ENCODE peak calls at places on chromosomes 11 and 22, in six cellular contexts. O, C, Z, H, J and R are unnamed samples.

GRCh38 chr22:46681010-46681409 is 57.0 kb downstream of the CERK start:
- DNase-seq in C (no peak), H (no peak), J (no peak), Z (no peak), O (no peak), R (no peak)

GRCh38 chr22:30763815-30764686 is 69.4 kb downstream of the OSBP2 start:
- DNase-seq in Z (peak), J (no peak), O (peak), C (peak), H (peak), R (peak)

GRCh38 chr11:65651589-65652510 is 10.9 kb downstream of the RELA start:
- DNase-seq in C (peak), O (no peak), Z (peak), J (peak), H (peak), R (no peak)

GRCh38 chr11:2804189-2804588 is 81.4 kb downstream of the CDKN1C start:
- DNase-seq in H (no peak), O (no peak), C (peak), J (peak), Z (no peak), R (no peak)

GRCh38 chr22:50691521-50691920 is 18.9 kb downstream of the SHANK3 start:
- DNase-seq in C (peak), H (no peak), J (no peak), O (peak), Z (peak), R (no peak)

GRCh38 chr22:23745780-23746179 is 5.1 kb downstream of the ZNF70 start:
- DNase-seq in H (no peak), O (no peak), J (no peak), C (peak), Z (no peak), R (no peak)

GRCh38 chr11:62664405-62665074 is 470 bp downstream of the C11orf98 start:
- DNase-seq in C (no peak), O (no peak), Z (peak), J (peak), H (peak), R (no peak)

GRCh38 chr22:50311606-50312351 is 4.3 kb upstream of the PLXNB2 start:
- DNase-seq in J (no peak), Z (no peak), O (no peak), C (no peak), H (no peak), R (no peak)

GRCh38 chr11:132746305-132746704 is 786.0 kb downstream of the OPCML start:
- DNase-seq in O (no peak), H (no peak), Z (no peak), J (no peak), C (no peak), R (no peak)

GRCh38 chr22:48595511-48595905 is 1232.2 kb downstream of the BRD1 start:
- DNase-seq in H (no peak), Z (no peak), O (no peak), C (no peak), J (no peak), R (no peak)

GRCh38 chr22:37716708-37717107 is 19.9 kb downstream of the TRIOBP start:
- DNase-seq in Z (no peak), C (no peak), H (peak), J (no peak), O (no peak), R (no peak)

GRCh38 chr11:79060534-79060933 is 380.3 kb downstream of the TENM4 start:
- DNase-seq in O (no peak), J (no peak), Z (no peak), H (no peak), C (no peak), R (no peak)

GRCh38 chr11:65851811-65852507 is 6.0 kb downstream of the CFL1 start:
- DNase-seq in Z (no peak), O (no peak), C (no peak), H (no peak), J (no peak), R (no peak)

DNA sequence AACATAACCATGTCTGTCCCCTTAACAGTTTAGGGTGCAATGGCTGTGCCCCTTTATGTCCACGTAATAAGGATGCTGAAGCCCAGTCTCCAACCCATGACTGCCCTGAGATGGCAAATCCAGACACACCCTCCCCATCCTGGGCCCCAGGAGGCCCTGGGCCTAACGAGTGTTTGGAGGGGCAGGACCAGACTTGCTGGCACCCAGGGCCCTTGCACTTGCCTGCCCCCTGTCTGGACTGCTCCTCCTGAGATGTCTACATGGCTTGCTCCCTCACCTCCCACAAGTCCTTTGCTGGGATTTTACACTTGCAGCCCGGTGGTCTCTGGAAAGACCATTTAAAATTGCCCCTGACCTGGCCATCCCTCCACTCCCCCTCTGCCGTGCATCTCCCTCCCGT is 132.2 kb upstream of the NECTIN1 start:
- DNase-seq in C (no peak), J (no peak), Z (no peak), H (peak), O (no peak), R (no peak)
- TF ChIP-seq CTCF in C (no peak), J (no peak), Z (no peak), H (no peak), O (no peak), R (no peak)

GRCh38 chr11:13355191-13355590 is 77.6 kb downstream of the BMAL1 start:
- DNase-seq in O (no peak), J (no peak), H (no peak), C (no peak), Z (no peak), R (no peak)

GRCh38 chr11:13352711-13353110 is 75.1 kb downstream of the BMAL1 start:
- DNase-seq in Z (no peak), O (no peak), H (no peak), J (no peak), C (no peak), R (no peak)

GRCh38 chr11:13354335-13354734 is 76.7 kb downstream of the BMAL1 start:
- DNase-seq in Z (peak), O (no peak), C (no peak), J (no peak), H (no peak), R (no peak)

GRCh38 chr11:13358871-13359270 is 81.3 kb downstream of the BMAL1 start:
- DNase-seq in J (no peak), Z (peak), H (no peak), O (no peak), C (no peak), R (peak)

GRCh38 chr11:13357232-13357631 is 79.6 kb downstream of the BMAL1 start:
- DNase-seq in Z (no peak), C (no peak), O (no peak), H (no peak), J (no peak), R (no peak)
- TF ChIP-seq CTCF in Z (no peak), C (no peak), O (no peak), H (no peak), J (no peak), R (no peak)

DNA sequence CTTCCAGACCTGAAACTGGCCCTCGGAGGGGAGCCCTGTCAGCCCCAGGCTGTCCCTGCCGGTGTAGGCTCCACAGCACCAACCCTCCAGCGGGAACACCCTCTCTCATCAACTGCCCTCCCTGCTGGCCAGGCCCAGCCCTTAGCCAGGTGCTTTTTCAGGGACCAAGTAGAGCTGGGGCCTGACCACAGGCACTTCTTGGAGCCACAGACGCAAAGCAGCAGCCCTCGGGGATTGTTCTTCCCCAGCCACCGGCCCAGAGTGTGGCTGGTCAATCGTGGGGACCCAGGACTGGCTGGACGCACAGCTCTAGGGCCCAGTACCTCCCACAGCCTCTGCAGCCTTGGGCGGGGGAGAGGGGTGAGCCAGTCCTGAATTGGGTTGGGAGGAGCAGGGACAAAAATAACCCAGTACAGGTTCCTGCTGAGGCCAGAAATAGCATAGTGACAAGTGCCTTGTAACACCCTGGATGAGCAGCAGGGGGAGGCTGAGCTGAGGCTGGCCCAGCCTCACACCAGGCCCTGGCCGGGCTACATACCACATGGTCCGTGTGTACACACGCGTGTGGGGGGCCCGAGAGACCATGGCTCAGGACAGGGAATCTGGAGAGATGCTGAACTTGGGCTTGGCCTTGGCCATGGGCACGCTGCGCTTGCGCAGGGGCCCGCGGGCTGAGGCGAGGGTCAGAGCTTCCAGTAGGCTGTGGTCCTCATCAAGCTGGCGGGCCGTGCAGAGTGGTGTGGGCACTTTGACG is 2.0 kb downstream of the KCNJ11 start:
- DNase-seq in J (peak), H (peak), Z (peak), C (no peak), O (peak), R (no peak)
- TF ChIP-seq CTCF in J (peak), H (no peak), Z (peak), C (peak), O (peak), R (peak)

DNA sequence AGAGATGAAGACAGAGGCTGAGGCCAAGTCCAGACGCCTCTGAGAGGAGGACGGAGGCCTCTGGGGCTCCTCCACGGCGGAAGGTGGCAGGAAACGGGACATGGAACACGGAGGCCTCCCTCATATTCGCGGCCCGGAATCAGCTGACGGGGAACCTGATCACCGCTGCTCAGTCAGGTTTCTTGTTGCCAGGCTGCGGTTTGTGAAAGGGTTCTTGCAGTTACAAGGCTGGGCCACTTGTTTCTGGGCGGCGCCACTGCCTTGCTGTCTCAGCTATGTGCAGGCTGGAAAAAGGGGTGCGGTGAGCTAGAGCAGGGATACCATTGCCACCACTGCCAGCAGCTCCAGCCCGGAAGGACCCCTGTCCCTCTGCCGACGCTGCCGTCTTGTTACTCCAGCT is 10.0 kb upstream of the MMP1 start:
- DNase-seq in C (no peak), J (no peak), Z (peak), H (no peak), O (no peak), R (no peak)
- TF ChIP-seq CTCF in C (peak), J (no peak), Z (peak), H (no peak), O (no peak), R (peak)

GRCh38 chr11:30131535-30131934 is 99.3 kb upstream of the FSHB start:
- DNase-seq in J (no peak), H (peak), Z (no peak), C (no peak), O (no peak), R (no peak)
- TF ChIP-seq CTCF in J (peak), H (no peak), Z (no peak), C (no peak), O (peak), R (no peak)

GRCh38 chr11:36427079-36427478 is 83.0 kb downstream of the TRAF6 start:
- DNase-seq in H (no peak), C (no peak), O (no peak), J (no peak), Z (peak), R (no peak)
- TF ChIP-seq CTCF in H (no peak), C (no peak), O (no peak), J (no peak), Z (no peak), R (no peak)